ENCODE peak calls at places on chromosomes 12 and 14, in six cellular contexts. C, P, I, G, R and H are unnamed samples.

GRCh38 chr12:88733003-88733402 is 152.7 kb upstream of the KITLG start:
- DNase-seq in C (no peak), P (no peak), I (no peak), G (no peak), R (no peak), H (no peak)

GRCh38 chr14:91968280-91968679 is 20.8 kb upstream of the FBLN5 start:
- DNase-seq in C (no peak), P (no peak), I (no peak), G (no peak), R (no peak), H (no peak)

GRCh38 chr12:47770086-47770726 is 2.8 kb upstream of the SLC48A1 start:
- DNase-seq in C (peak), P (no peak), I (no peak), G (no peak), R (no peak), H (no peak)

GRCh38 chr12:56723352-56723751 is 1.7 kb downstream of the NACA start:
- DNase-seq in C (no peak), P (no peak), I (no peak), G (no peak), R (no peak), H (no peak)

GRCh38 chr12:15001733-15002471 is 29.1 kb downstream of the PDE6H start:
- DNase-seq in C (peak), P (no peak), I (no peak), G (no peak), R (no peak), H (no peak)

GRCh38 chr12:63928305-63928704 is 83.8 kb downstream of the SRGAP1 start:
- DNase-seq in C (no peak), P (no peak), I (no peak), G (no peak), R (no peak), H (no peak)

GRCh38 chr14:24436355-24437019 is 6.1 kb downstream of the SDR39U1 start:
- DNase-seq in C (peak), P (peak), I (no peak), G (peak), R (peak), H (peak)

GRCh38 chr14:99822800-99823455 is 29.7 kb downstream of the EML1 start:
- DNase-seq in C (no peak), P (no peak), I (no peak), G (no peak), R (no peak), H (no peak)

GRCh38 chr12:4881665-4882064 is 28.0 kb upstream of the KCNA1 start:
- DNase-seq in C (no peak), P (no peak), I (no peak), G (no peak), R (no peak), H (no peak)

GRCh38 chr12:51391047-51391837 is at the start of gene GALNT6:
- DNase-seq in C (peak), P (peak), I (no peak), G (no peak), R (peak), H (no peak)